ENCODE peak calls at places on chromosomes 2 and 18, in ten cellular contexts. J is neural progenitor cell; K is CD8-positive, alpha-beta T cell; T is IMR-90; E is heart left ventricle; W is cardiac muscle cell; B is dorsolateral prefrontal cortex; H is fibroblast of mammary gland; A is psoas muscle; Z is GM12865. V is an unnamed sample.

GRCh38 chr2:108215794-108216211 is 24.0 kb upstream of the SULT1C3 start:
- DNase-seq in J (peak), K (no peak), T (peak), E (no peak), W (peak), B (no peak), H (peak), A (no peak), Z (no peak), V (no peak)

GRCh38 chr2:20525041-20526035 is 78.5 kb downstream of the RHOB start:
- DNase-seq in J (no peak), K (no peak), T (peak), E (peak), W (no peak), B (no peak), H (peak), A (peak), Z (peak), V (peak)

GRCh38 chr18:50313031-50313607 is 25.6 kb upstream of the CXXC1 start:
- DNase-seq in J (no peak), K (no peak), T (no peak), E (no peak), W (no peak), B (no peak), H (peak), A (no peak), Z (peak), V (peak)

GRCh38 chr18:70373062-70373519 is 84.2 kb downstream of the SOCS6 start:
- DNase-seq in J (no peak), K (no peak), T (peak), E (no peak), W (no peak), B (no peak), H (peak), A (no peak), Z (no peak), V (no peak)

GRCh38 chr2:84959494-84960156 is 11.3 kb upstream of the KCMF1 start:
- DNase-seq in J (peak), K (no peak), T (peak), E (no peak), W (no peak), B (no peak), H (no peak), A (no peak), Z (no peak), V (no peak)

GRCh38 chr2:139439100-139439499 is 658.9 kb upstream of the NXPH2 start:
- DNase-seq in J (no peak), K (no peak), T (no peak), E (no peak), W (no peak), B (no peak), H (no peak), A (no peak), Z (no peak), V (no peak)

GRCh38 chr18:10685484-10685883 is 159.7 kb downstream of the NAPG start:
- DNase-seq in J (no peak), K (no peak), T (no peak), E (no peak), W (no peak), B (no peak), H (no peak), A (no peak), Z (peak), V (peak)

GRCh38 chr2:124272442-124272841 is 247.4 kb downstream of the CNTNAP5 start:
- DNase-seq in J (no peak), K (no peak), T (no peak), E (no peak), W (no peak), B (no peak), H (no peak), A (no peak), Z (no peak), V (no peak)

GRCh38 chr2:8148260-8148880 is 533.5 kb upstream of the ID2 start:
- DNase-seq in J (no peak), K (no peak), T (peak), E (no peak), W (no peak), B (no peak), H (peak), A (no peak), Z (no peak), V (no peak)

GRCh38 chr2:59449264-59449663 is 1104.2 kb downstream of the BCL11A start:
- DNase-seq in J (peak), K (no peak), T (no peak), E (no peak), W (no peak), B (no peak), H (no peak), A (no peak), Z (peak), V (no peak)

GRCh38 chr18:74499633-74500032 is 3.5 kb downstream of the CNDP2 start:
- DNase-seq in J (no peak), K (peak), T (no peak), E (no peak), W (no peak), B (no peak), H (peak), A (peak), Z (peak), V (peak)

GRCh38 chr18:21897811-21898210 is 157.2 kb downstream of the MIB1 start:
- DNase-seq in J (peak), K (no peak), T (peak), E (no peak), W (peak), B (no peak), H (peak), A (no peak), Z (peak), V (peak)

GRCh38 chr2:14720319-14720718 is 87.8 kb downstream of the LRATD1 start:
- DNase-seq in J (no peak), K (no peak), T (peak), E (no peak), W (no peak), B (no peak), H (peak), A (no peak), Z (no peak), V (no peak)

GRCh38 chr18:4394700-4395099 is 60.4 kb downstream of the DLGAP1 start:
- DNase-seq in J (no peak), K (no peak), T (no peak), E (no peak), W (no peak), B (no peak), H (no peak), A (no peak), Z (peak), V (no peak)

GRCh38 chr18:48829443-48830149 is 121.2 kb downstream of the SMAD7 start:
- DNase-seq in J (peak), K (no peak), T (no peak), E (peak), W (peak), B (peak), H (no peak), A (peak), Z (no peak), V (no peak)

GRCh38 chr2:143229411-143229810 is 100.2 kb downstream of the ARHGAP15 start:
- DNase-seq in J (peak), K (no peak), T (no peak), E (no peak), W (no peak), B (no peak), H (no peak), A (no peak), Z (no peak), V (no peak)

GRCh38 chr2:132667716-132668115 is 2.3 kb downstream of the LYPD1 start:
- DNase-seq in J (no peak), K (no peak), T (peak), E (no peak), W (no peak), B (no peak), H (no peak), A (no peak), Z (no peak), V (no peak)

GRCh38 chr18:50192903-50193795 is 1.8 kb downstream of the MYO5B start:
- DNase-seq in J (peak), K (no peak), T (no peak), E (no peak), W (peak), B (no peak), H (no peak), A (no peak), Z (no peak), V (no peak)

GRCh38 chr2:85826990-85827878 is 61.6 kb downstream of the ST3GAL5 start:
- DNase-seq in J (peak), K (peak), T (peak), E (peak), W (peak), B (peak), H (peak), A (peak), Z (peak), V (no peak)

GRCh38 chr2:171598713-171599319 is 76.5 kb downstream of the CYBRD1 start:
- DNase-seq in J (peak), K (peak), T (peak), E (no peak), W (peak), B (no peak), H (peak), A (no peak), Z (peak), V (peak)

GRCh38 chr2:207135801-207136457 is 29.8 kb downstream of the KLF7 start:
- DNase-seq in J (no peak), K (no peak), T (no peak), E (no peak), W (no peak), B (no peak), H (no peak), A (no peak), Z (no peak), V (no peak)

GRCh38 chr2:220154243-220154642 is 526.8 kb downstream of the SLC4A3 start:
- DNase-seq in J (no peak), K (no peak), T (no peak), E (no peak), W (no peak), B (no peak), H (no peak), A (no peak), Z (no peak), V (no peak)

GRCh38 chr18:12079504-12080237 is 14.0 kb upstream of the ANKRD62 start:
- DNase-seq in J (no peak), K (no peak), T (peak), E (peak), W (no peak), B (no peak), H (peak), A (no peak), Z (no peak), V (no peak)

GRCh38 chr2:43136862-43137261 is 89.5 kb downstream of the ZFP36L2 start:
- DNase-seq in J (no peak), K (peak), T (no peak), E (no peak), W (no peak), B (no peak), H (no peak), A (no peak), Z (peak), V (no peak)

GRCh38 chr18:13269599-13270011 is 51.0 kb downstream of the LDLRAD4 start:
- DNase-seq in J (no peak), K (no peak), T (no peak), E (peak), W (no peak), B (peak), H (no peak), A (no peak), Z (no peak), V (no peak)

GRCh38 chr2:72923833-72924352 is 6.6 kb downstream of the EMX1 start:
- DNase-seq in J (peak), K (no peak), T (no peak), E (no peak), W (no peak), B (no peak), H (no peak), A (no peak), Z (no peak), V (no peak)

GRCh38 chr2:235493775-235494715 is at the start of gene AGAP1:
- DNase-seq in J (peak), K (peak), T (peak), E (peak), W (peak), B (peak), H (peak), A (peak), Z (peak), V (no peak)

GRCh38 chr2:105522645-105523044 is 123.8 kb upstream of the FHL2 start:
- DNase-seq in J (no peak), K (no peak), T (no peak), E (no peak), W (no peak), B (no peak), H (no peak), A (no peak), Z (no peak), V (no peak)

GRCh38 chr2:74414913-74415761 is 6.3 kb downstream of the C2orf81 start:
- DNase-seq in J (no peak), K (no peak), T (no peak), E (peak), W (no peak), B (peak), H (peak), A (peak), Z (no peak), V (no peak)

GRCh38 chr2:118945921-118946320 is 3.9 kb downstream of the MARCO start:
- DNase-seq in J (no peak), K (no peak), T (no peak), E (no peak), W (no peak), B (no peak), H (peak), A (no peak), Z (no peak), V (no peak)

GRCh38 chr2:168392031-168392430 is 64.0 kb upstream of the CERS6 start:
- DNase-seq in J (no peak), K (no peak), T (no peak), E (no peak), W (no peak), B (no peak), H (peak), A (no peak), Z (no peak), V (no peak)

GRCh38 chr2:225668606-225669266 is 269.2 kb downstream of the NYAP2 start:
- DNase-seq in J (peak), K (no peak), T (peak), E (no peak), W (peak), B (no peak), H (peak), A (no peak), Z (peak), V (peak)

GRCh38 chr2:222708274-222708710 is 36.8 kb downstream of the MOGAT1 start:
- DNase-seq in J (peak), K (peak), T (peak), E (peak), W (peak), B (peak), H (peak), A (peak), Z (peak), V (peak)

GRCh38 chr2:60861736-60862135 is 19.6 kb upstream of the REL start:
- DNase-seq in J (no peak), K (no peak), T (no peak), E (no peak), W (no peak), B (no peak), H (peak), A (no peak), Z (no peak), V (no peak)

GRCh38 chr2:60867848-60868247 is 13.5 kb upstream of the REL start:
- DNase-seq in J (no peak), K (peak), T (no peak), E (no peak), W (no peak), B (no peak), H (no peak), A (no peak), Z (peak), V (no peak)

GRCh38 chr2:60867007-60867406 is 14.4 kb upstream of the REL start:
- DNase-seq in J (no peak), K (no peak), T (no peak), E (no peak), W (no peak), B (no peak), H (no peak), A (no peak), Z (no peak), V (no peak)

GRCh38 chr2:60858897-60859311 is 22.5 kb upstream of the REL start:
- DNase-seq in J (no peak), K (no peak), T (no peak), E (no peak), W (no peak), B (no peak), H (no peak), A (no peak), Z (no peak), V (no peak)

GRCh38 chr2:60862642-60863041 is 18.7 kb upstream of the REL start:
- DNase-seq in J (no peak), K (no peak), T (no peak), E (no peak), W (no peak), B (no peak), H (no peak), A (no peak), Z (no peak), V (no peak)
- H3K4me3 ChIP-seq in J (no peak), K (no peak), T (no peak), E (no peak), W (no peak), B (no peak), H (no peak), A (no peak), Z (no peak), V (no peak)

GRCh38 chr2:134217924-134218323 is 35.9 kb upstream of the MGAT5 start:
- DNase-seq in J (no peak), K (no peak), T (peak), E (no peak), W (no peak), B (no peak), H (peak), A (no peak), Z (peak), V (no peak)

GRCh38 chr2:134217316-134217715 is 36.6 kb upstream of the MGAT5 start:
- DNase-seq in J (no peak), K (no peak), T (no peak), E (no peak), W (no peak), B (no peak), H (no peak), A (no peak), Z (peak), V (no peak)

GRCh38 chr2:134220525-134220924 is 33.3 kb upstream of the MGAT5 start:
- DNase-seq in J (peak), K (no peak), T (no peak), E (no peak), W (no peak), B (no peak), H (peak), A (no peak), Z (no peak), V (no peak)

GRCh38 chr2:134218928-134219707 is 34.8 kb upstream of the MGAT5 start:
- DNase-seq in J (no peak), K (peak), T (no peak), E (no peak), W (no peak), B (no peak), H (no peak), A (no peak), Z (peak), V (no peak)

GRCh38 chr2:134218414-134218813 is 35.5 kb upstream of the MGAT5 start:
- DNase-seq in J (no peak), K (no peak), T (no peak), E (no peak), W (no peak), B (no peak), H (no peak), A (no peak), Z (peak), V (no peak)
- TF ChIP-seq CTCF in J (no peak), K (no peak), T (no peak), E (no peak), W (no peak), B (no peak), H (no peak), A (no peak), Z (no peak), V (no peak)

GRCh38 chr2:232983669-232983991 is 29.4 kb downstream of the NGEF start:
- DNase-seq in J (no peak), K (no peak), T (no peak), E (no peak), W (no peak), B (no peak), H (no peak), A (no peak), Z (no peak), V (no peak)

GRCh38 chr2:232981767-232982360 is 31.2 kb downstream of the NGEF start:
- DNase-seq in J (no peak), K (no peak), T (no peak), E (no peak), W (no peak), B (no peak), H (no peak), A (no peak), Z (no peak), V (no peak)

GRCh38 chr2:232984451-232985207 is 28.4 kb downstream of the NGEF start:
- DNase-seq in J (no peak), K (no peak), T (no peak), E (no peak), W (no peak), B (no peak), H (no peak), A (no peak), Z (no peak), V (no peak)

GRCh38 chr2:232981356-232981755 is 31.7 kb downstream of the NGEF start:
- DNase-seq in J (no peak), K (no peak), T (no peak), E (no peak), W (no peak), B (no peak), H (no peak), A (no peak), Z (no peak), V (no peak)

DNA sequence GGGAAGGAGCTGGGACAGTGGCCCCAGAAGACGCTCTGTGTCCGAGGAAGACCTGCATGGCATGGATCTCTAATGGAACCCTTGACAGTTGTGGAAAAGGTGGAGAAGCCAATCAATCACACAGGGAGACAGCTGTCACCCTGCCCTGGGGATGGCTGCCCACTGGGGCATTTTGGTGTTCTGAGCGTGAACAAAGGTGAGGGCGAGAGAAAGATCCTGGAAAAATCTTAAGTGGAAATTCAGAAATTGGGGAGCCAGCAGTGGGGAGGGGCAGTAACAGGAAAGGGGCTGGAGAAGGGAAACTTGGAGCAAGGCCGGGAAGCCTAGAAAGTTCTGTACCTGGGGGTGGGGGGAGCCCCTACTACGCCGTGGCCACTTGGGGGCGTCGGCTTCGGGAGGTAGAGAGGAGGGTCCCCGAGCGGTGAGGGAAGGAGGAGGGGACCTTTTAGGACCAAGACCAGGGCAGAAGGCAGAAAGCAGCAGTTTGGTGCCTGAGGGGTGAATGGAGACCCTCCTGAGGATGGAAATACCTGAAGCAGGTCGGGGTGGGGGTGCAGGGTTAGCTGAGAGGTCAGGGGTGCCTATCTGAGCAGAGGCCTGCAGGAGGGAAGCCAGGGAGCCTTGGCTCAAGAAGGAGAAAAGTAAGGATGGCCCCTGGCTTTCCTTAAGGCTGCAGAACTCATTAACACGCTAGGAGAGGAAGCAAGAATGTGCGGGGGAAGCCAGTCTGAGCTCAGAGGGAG is 30.0 kb downstream of the NGEF start:
- DNase-seq in J (peak), K (no peak), T (no peak), E (no peak), W (no peak), B (no peak), H (no peak), A (no peak), Z (no peak), V (no peak)
- H3K4me3 ChIP-seq in J (no peak), K (no peak), T (no peak), E (no peak), W (no peak), B (no peak), H (no peak), A (no peak), Z (no peak), V (no peak)

GRCh38 chr2:28413152-28413895 is 20.7 kb downstream of the FOSL2 start:
- DNase-seq in J (peak), K (no peak), T (peak), E (no peak), W (no peak), B (peak), H (no peak), A (peak), Z (no peak), V (no peak)
- TF ChIP-seq CTCF in J (peak), K (no peak), T (no peak), E (peak), W (no peak), B (no peak), H (no peak), A (peak), Z (no peak), V (no peak)

GRCh38 chr18:57863706-57864105 is 60.6 kb upstream of the ATP8B1 start:
- DNase-seq in J (no peak), K (no peak), T (peak), E (no peak), W (no peak), B (no peak), H (peak), A (no peak), Z (no peak), V (no peak)

GRCh38 chr18:57864615-57865121 is 61.6 kb upstream of the ATP8B1 start:
- DNase-seq in J (no peak), K (no peak), T (no peak), E (no peak), W (no peak), B (no peak), H (no peak), A (no peak), Z (no peak), V (no peak)

DNA sequence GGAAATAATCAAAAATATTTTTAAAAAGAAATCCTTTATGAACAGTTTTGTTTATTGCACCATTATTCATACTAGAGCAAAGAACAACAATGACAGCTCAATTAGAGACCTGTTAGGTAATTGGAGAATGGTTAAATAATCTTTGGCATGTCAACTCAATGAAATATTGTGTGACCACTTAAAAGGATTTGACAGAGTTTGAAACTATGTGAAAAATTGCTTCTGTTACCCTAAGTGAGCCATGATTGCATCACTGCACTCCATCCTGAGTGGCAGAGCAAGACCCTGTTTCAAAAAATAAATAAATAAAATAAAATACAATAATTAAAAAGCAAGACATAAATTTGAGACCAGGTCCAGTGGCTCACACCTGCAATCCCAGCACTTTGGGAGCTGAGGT is 66.1 kb upstream of the ATP8B1 start:
- DNase-seq in J (no peak), K (no peak), T (no peak), E (no peak), W (no peak), B (no peak), H (no peak), A (no peak), Z (no peak), V (no peak)
- H3K4me3 ChIP-seq in J (no peak), K (no peak), T (no peak), E (no peak), W (no peak), B (no peak), H (no peak), A (no peak), Z (no peak), V (no peak)

V was measured in GM12864.